ENCODE peak calls at places on chromosomes 3 and 15, in eight cellular contexts. O is left ventricle myocardium inferior, V is cardiac muscle cell, S is pancreas, T is hepatocyte, X is sigmoid colon, K is osteoblast, A is PC-3. L is an unnamed sample. For H3K36me3, the result is how much of the 10 kb centered on the place peaks cover.

GRCh38 chr3:131705558-131706051 is 202.8 kb upstream of the MRPL3 start:
- DNase-seq in O (no peak), V (no peak), S (no peak), T (no peak), X (no peak), K (no peak), A (peak), L (no peak)

GRCh38 chr15:72406936-72407335 is 8.8 kb downstream of the TMEM202 start:
- DNase-seq in O (no peak), V (no peak), S (no peak), T (no peak), X (no peak), K (no peak), A (no peak), L (no peak)

GRCh38 chr3:193680220-193680619 is 87.2 kb downstream of the OPA1 start:
- DNase-seq in O (no peak), V (no peak), S (no peak), T (no peak), X (no peak), K (peak), A (no peak), L (no peak)

GRCh38 chr3:40179016-40179415 is 130.5 kb upstream of the EIF1B start:
- DNase-seq in O (peak), V (peak), S (peak), T (peak), X (peak), K (no peak), A (peak), L (peak)

GRCh38 chr15:88127477-88127799 is 129.1 kb downstream of the NTRK3 start:
- DNase-seq in O (no peak), V (peak), S (no peak), T (no peak), X (no peak), K (no peak), A (no peak), L (no peak)

GRCh38 chr3:42025388-42026138 is 63.7 kb upstream of the ULK4 start:
- DNase-seq in O (peak), V (peak), S (peak), T (peak), X (peak), K (peak), A (peak), L (peak)

GRCh38 chr15:39171944-39172368 is 408.9 kb upstream of the THBS1 start:
- DNase-seq in O (peak), V (peak), S (peak), T (peak), X (peak), K (no peak), A (peak), L (no peak)

GRCh38 chr15:91566116-91566515 is 287.4 kb upstream of the SLCO3A1 start:
- DNase-seq in O (no peak), V (no peak), S (no peak), T (no peak), X (no peak), K (no peak), A (no peak), L (no peak)

GRCh38 chr15:76330281-76330680 is 6.3 kb upstream of the ISL2 start:
- DNase-seq in O (no peak), V (peak), S (no peak), T (no peak), X (peak), K (peak), A (peak), L (peak)

GRCh38 chr3:4945318-4945717 is 33.9 kb upstream of the BHLHE40 start:
- DNase-seq in O (no peak), V (no peak), S (no peak), T (no peak), X (no peak), K (no peak), A (no peak), L (no peak)

GRCh38 chr15:38217181-38217580 is 35.5 kb upstream of the SPRED1 start:
- DNase-seq in O (no peak), V (peak), S (no peak), T (no peak), X (no peak), K (no peak), A (peak), L (no peak)

GRCh38 chr3:172915911-172916514 is 165.5 kb downstream of the ECT2 start:
- DNase-seq in O (no peak), V (no peak), S (no peak), T (no peak), X (no peak), K (no peak), A (no peak), L (no peak)

GRCh38 chr3:108001457-108001856 is 89.4 kb downstream of the CD47 start:
- DNase-seq in O (no peak), V (peak), S (no peak), T (peak), X (no peak), K (no peak), A (peak), L (no peak)

GRCh38 chr3:188170461-188171459 is 16.8 kb downstream of the LPP start:
- DNase-seq in O (no peak), V (no peak), S (no peak), T (peak), X (no peak), K (no peak), A (peak), L (no peak)

GRCh38 chr3:169662215-169663070 is 1.1 kb downstream of the MECOM start:
- DNase-seq in O (peak), V (peak), S (peak), T (peak), X (no peak), K (peak), A (peak), L (peak)

GRCh38 chr3:108493862-108494261 is 16.5 kb downstream of the MYH15 start:
- DNase-seq in O (peak), V (no peak), S (no peak), T (no peak), X (no peak), K (no peak), A (peak), L (no peak)

GRCh38 chr3:69671082-69671952 is 67.9 kb upstream of the MITF start:
- DNase-seq in O (peak), V (peak), S (no peak), T (peak), X (no peak), K (peak), A (peak), L (no peak)

GRCh38 chr15:80710635-80711553 is 15.8 kb downstream of the ABHD17C start:
- DNase-seq in O (no peak), V (no peak), S (no peak), T (no peak), X (no peak), K (peak), A (peak), L (no peak)

GRCh38 chr3:80526153-80526552 is 758.4 kb upstream of the ROBO1 start:
- DNase-seq in O (no peak), V (no peak), S (no peak), T (no peak), X (no peak), K (no peak), A (peak), L (no peak)

GRCh38 chr15:90529369-90530249 is at the start of gene CRTC3:
- DNase-seq in O (peak), V (peak), S (peak), T (peak), X (peak), K (peak), A (peak), L (peak)

GRCh38 chr3:50347187-50347813 is 1.8 kb upstream of the ZMYND10 start:
- DNase-seq in O (peak), V (peak), S (no peak), T (peak), X (peak), K (peak), A (peak), L (peak)

GRCh38 chr3:182682263-182683229 is 110.8 kb upstream of the ATP11B start:
- DNase-seq in O (peak), V (peak), S (peak), T (peak), X (no peak), K (peak), A (peak), L (peak)
- H3K27ac ChIP-seq in O (no peak), V (no peak), S (no peak), T (peak), X (peak), K (no peak), A (no peak), L (no peak)

GRCh38 chr3:195291121-195291520 is 20.2 kb upstream of the XXYLT1 start:
- DNase-seq in O (no peak), V (no peak), S (no peak), T (no peak), X (no peak), K (no peak), A (no peak), L (no peak)

GRCh38 chr3:195282982-195283381 is 12.0 kb upstream of the XXYLT1 start:
- DNase-seq in O (no peak), V (no peak), S (no peak), T (peak), X (no peak), K (no peak), A (no peak), L (no peak)

GRCh38 chr3:195285403-195285802 is 14.4 kb upstream of the XXYLT1 start:
- DNase-seq in O (no peak), V (no peak), S (no peak), T (no peak), X (no peak), K (no peak), A (peak), L (no peak)

GRCh38 chr3:195284842-195285241 is 13.9 kb upstream of the XXYLT1 start:
- DNase-seq in O (no peak), V (no peak), S (no peak), T (peak), X (no peak), K (no peak), A (no peak), L (no peak)

GRCh38 chr3:195286115-195286872 is 15.3 kb upstream of the XXYLT1 start:
- DNase-seq in O (no peak), V (peak), S (no peak), T (no peak), X (no peak), K (no peak), A (peak), L (no peak)
- H3K36me3 ChIP-seq in O (half or more), V (under half), S (under half), T (under half), X (under half), K (under half), A (under half), L (under half)

DNA sequence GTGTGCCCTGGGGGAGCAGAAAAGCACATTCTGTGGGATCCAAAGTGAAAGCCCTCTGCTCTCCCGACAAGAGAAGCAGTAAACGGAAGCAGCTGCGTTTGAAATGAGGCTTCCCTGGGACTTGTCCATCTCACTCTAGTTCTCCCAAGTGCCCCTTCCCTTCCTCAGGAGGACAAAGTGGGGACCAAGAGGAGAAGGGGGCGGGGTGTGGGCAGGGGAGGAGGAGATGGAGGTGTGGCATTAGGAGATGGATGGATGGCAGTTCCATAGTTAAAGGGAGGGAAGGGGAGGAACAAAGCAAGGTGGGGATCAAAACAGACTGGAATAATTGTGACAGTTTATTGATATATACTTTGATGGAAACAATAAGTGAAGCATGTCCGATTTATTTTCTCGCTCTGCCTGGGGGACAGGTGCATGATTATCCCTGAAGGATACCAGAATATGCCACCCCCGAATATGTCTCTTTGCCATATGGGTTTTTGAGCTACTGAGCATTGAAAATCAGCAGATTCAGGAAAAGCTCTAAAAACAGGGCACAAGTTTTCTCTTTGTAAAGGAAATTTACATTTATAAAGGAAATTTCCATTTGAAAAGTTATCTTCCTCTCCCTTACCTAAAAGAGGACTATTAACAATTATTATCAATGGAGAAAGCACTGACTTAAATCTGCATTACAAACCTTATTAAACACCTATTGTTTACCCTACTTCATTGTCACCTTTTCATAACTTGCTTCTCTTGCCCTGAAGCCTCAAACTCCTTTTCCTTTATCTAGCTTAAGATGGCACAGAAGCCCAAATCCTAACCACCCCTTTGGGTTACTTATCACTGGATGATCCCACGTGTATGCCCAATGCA is 58.9 kb upstream of the DAZL start:
- DNase-seq in O (no peak), V (no peak), S (no peak), T (no peak), X (no peak), K (no peak), A (no peak), L (no peak)
- H3K4me3 ChIP-seq in O (no peak), V (no peak), S (no peak), T (no peak), X (no peak), K (peak), A (no peak), L (no peak)

GRCh38 chr15:42139596-42139995 is 16.8 kb downstream of the PLA2G4F start:
- DNase-seq in O (no peak), V (no peak), S (peak), T (no peak), X (peak), K (peak), A (no peak), L (peak)
- H3K27ac ChIP-seq in O (no peak), V (no peak), S (no peak), T (no peak), X (no peak), K (no peak), A (no peak), L (no peak)

DNA sequence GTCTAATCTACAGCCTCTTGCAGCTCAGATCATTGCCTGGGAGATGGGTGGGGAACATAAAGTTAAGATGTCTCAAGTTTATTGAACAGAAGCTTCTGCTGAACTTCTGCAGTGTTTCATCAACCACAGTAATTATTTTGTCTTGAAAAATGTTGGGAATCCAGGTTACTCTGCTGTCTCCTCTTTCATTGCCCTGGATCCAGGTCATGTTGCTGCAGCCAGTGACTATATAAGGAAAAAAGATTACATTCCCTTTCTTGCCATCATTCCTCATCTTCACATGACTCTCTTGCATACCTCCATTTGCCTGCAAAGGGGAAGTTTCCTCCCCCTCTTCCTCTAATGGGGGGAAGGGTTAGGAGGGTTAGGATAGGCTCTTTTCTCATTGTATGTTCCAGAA is 15.1 kb downstream of the GMNC start:
- DNase-seq in O (no peak), V (no peak), S (no peak), T (no peak), X (no peak), K (no peak), A (no peak), L (no peak)
- H3K36me3 ChIP-seq in O (under half), V (under half), S (under half), T (under half), X (under half), K (under half), A (under half), L (under half)

DNA sequence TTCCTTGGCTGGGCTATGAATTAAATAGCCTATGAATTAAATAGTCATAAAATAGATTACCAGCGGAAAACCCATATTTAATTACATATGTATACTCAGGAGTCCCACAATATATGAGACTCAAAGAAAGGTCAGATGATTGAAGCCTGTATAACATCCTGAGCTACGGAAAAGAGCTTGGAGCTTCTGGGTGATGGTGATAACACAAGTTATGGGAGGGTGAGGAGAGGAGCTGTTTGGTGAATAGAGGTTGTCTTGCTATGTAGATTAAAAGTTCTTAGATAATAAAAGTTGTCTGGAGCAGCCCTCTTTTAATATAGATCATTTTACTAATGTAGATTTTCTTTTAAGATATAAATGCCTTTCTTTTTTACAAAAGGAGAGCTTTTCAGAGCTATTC is 1.8 kb downstream of the PML start:
- DNase-seq in O (no peak), V (no peak), S (no peak), T (no peak), X (no peak), K (no peak), A (no peak), L (no peak)
- H3K4me3 ChIP-seq in O (peak), V (no peak), S (no peak), T (no peak), X (peak), K (peak), A (peak), L (no peak)

GRCh38 chr15:43749690-43750345 is 3.6 kb downstream of the PDIA3 start:
- DNase-seq in O (no peak), V (peak), S (no peak), T (no peak), X (no peak), K (no peak), A (no peak), L (no peak)
- H3K27ac ChIP-seq in O (peak), V (no peak), S (peak), T (no peak), X (no peak), K (no peak), A (no peak), L (no peak)